ENCODE peak calls at places on chromosome 5, in nine cellular contexts. S, R, B, E, L, M, C, Z and P are unnamed samples.
A peak's percentile ranks its signal among the peaks of the same experiment; 100 is the strongest.

GRCh38 chr5:146893991-146894390 is 15.4 kb upstream of the PPP2R2B start:
- DNase-seq in S (no peak), R (no peak), B (no peak), E (no peak), L (no peak), M (no peak), C (no peak), Z (no peak), P (no peak)

GRCh38 chr5:891837-892389 is 688 bp downstream of the BRD9 start:
- DNase-seq in S (no peak), R (peak; percentile 68), B (no peak), E (no peak), L (no peak), M (no peak), C (peak; percentile 38), Z (no peak), P (peak; percentile 38)

GRCh38 chr5:139961435-139962157 is 81.5 kb downstream of the NRG2 start:
- DNase-seq in S (no peak), R (no peak), B (no peak), E (no peak), L (no peak), M (no peak), C (no peak), Z (no peak), P (no peak)

GRCh38 chr5:178590924-178591423 is 781 bp upstream of the COL23A1 start:
- DNase-seq in S (no peak), R (no peak), B (no peak), E (no peak), L (no peak), M (no peak), C (no peak), Z (no peak), P (no peak)

GRCh38 chr5:113776832-113777525 is 263.5 kb downstream of the YTHDC2 start:
- DNase-seq in S (no peak), R (no peak), B (peak; percentile 44), E (no peak), L (no peak), M (no peak), C (no peak), Z (peak; percentile 7), P (no peak)

GRCh38 chr5:103829585-103829984 is 267.0 kb upstream of the NUDT12 start:
- DNase-seq in S (no peak), R (no peak), B (no peak), E (no peak), L (no peak), M (no peak), C (no peak), Z (no peak), P (no peak)

GRCh38 chr5:40093550-40093949 is 586.2 kb upstream of the PTGER4 start:
- DNase-seq in S (no peak), R (no peak), B (no peak), E (no peak), L (no peak), M (no peak), C (no peak), Z (no peak), P (no peak)

GRCh38 chr5:148968311-148968710 is 94.6 kb downstream of the SH3TC2 start:
- DNase-seq in S (no peak), R (no peak), B (no peak), E (no peak), L (no peak), M (no peak), C (no peak), Z (no peak), P (no peak)

GRCh38 chr5:69368458-69369368 is 607 bp downstream of the AK6 start:
- DNase-seq in S (no peak), R (peak; percentile 56), B (no peak), E (no peak), L (no peak), M (peak; percentile 15), C (peak; percentile 43), Z (peak; percentile 54), P (peak; percentile 55)

GRCh38 chr5:169637085-169637855 is at the start of gene DOCK2:
- DNase-seq in S (no peak), R (no peak), B (peak; percentile 58), E (peak; percentile 59), L (peak; percentile 83), M (no peak), C (no peak), Z (no peak), P (no peak)

GRCh38 chr5:120413706-120414105 is 50.4 kb upstream of the PRR16 start:
- DNase-seq in S (no peak), R (peak; percentile 78), B (no peak), E (no peak), L (no peak), M (no peak), C (no peak), Z (peak; percentile 96), P (no peak)

GRCh38 chr5:41856644-41857491 is 13.4 kb downstream of the OXCT1 start:
- DNase-seq in S (no peak), R (peak; percentile 38), B (no peak), E (peak; percentile 23), L (no peak), M (peak; percentile 66), C (peak; percentile 88), Z (peak; percentile 16), P (peak; percentile 72)

GRCh38 chr5:124602925-124603650 is 143.4 kb downstream of the ZNF608 start:
- DNase-seq in S (no peak), R (no peak), B (no peak), E (no peak), L (no peak), M (no peak), C (no peak), Z (no peak), P (no peak)

GRCh38 chr5:32506251-32506661 is 61.7 kb upstream of the ZFR start:
- DNase-seq in S (no peak), R (no peak), B (no peak), E (no peak), L (no peak), M (no peak), C (no peak), Z (no peak), P (no peak)

GRCh38 chr5:1256776-1257175 is 31.6 kb downstream of the SLC6A18 start:
- DNase-seq in S (no peak), R (no peak), B (no peak), E (no peak), L (no peak), M (no peak), C (no peak), Z (no peak), P (no peak)

GRCh38 chr5:142636093-142636492 is 49.8 kb downstream of the FGF1 start:
- DNase-seq in S (no peak), R (no peak), B (no peak), E (no peak), L (no peak), M (no peak), C (no peak), Z (no peak), P (no peak)

GRCh38 chr5:135307143-135307903 is 91.7 kb downstream of the MACROH2A1 start:
- DNase-seq in S (no peak), R (no peak), B (no peak), E (no peak), L (no peak), M (no peak), C (peak; percentile 9), Z (no peak), P (no peak)
- H3K4me3 ChIP-seq in S (no peak overlapping the region), R (no peak overlapping the region), B (no peak overlapping the region), E (no peak overlapping the region), L (no peak overlapping the region), M (no peak overlapping the region), C (no peak overlapping the region), Z (no peak overlapping the region), P (no peak overlapping the region)

GRCh38 chr5:43635374-43635773 is 32.4 kb downstream of the NNT start:
- DNase-seq in S (no peak), R (no peak), B (no peak), E (no peak), L (no peak), M (peak; percentile 12), C (no peak), Z (peak; percentile 30), P (no peak)
- H3K36me3 ChIP-seq in S (no peaks in the 10 kb centered on the region), R (peaks cover 60% of the 10 kb centered on the region), B (no peaks in the 10 kb centered on the region), E (peaks cover 6% of the 10 kb centered on the region), L (peaks cover 8% of the 10 kb centered on the region), M (no peaks in the 10 kb centered on the region), C (no peaks in the 10 kb centered on the region), Z (peaks cover 3% of the 10 kb centered on the region), P (no peaks in the 10 kb centered on the region)

DNA sequence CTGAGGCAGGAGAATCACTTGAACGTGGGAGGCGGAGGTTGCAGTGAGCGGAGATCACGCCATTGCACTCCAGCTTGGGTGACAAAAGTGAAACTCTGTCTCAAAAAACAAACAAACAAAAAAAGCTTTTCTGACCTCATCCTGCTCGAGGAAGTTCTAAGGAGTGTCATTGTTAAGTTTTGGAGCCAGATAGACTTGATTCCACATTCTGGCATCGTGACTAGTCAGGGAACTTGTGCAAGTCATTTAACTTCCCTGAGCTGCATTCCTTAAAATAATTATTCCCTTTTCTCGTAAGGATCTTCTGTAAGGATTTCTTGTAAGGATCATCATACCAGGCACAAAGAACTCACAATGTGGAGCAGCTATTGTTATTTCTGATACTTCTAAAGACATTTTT is 26.3 kb downstream of the SNX24 start:
- DNase-seq in S (no peak), R (peak; percentile 45), B (no peak), E (no peak), L (no peak), M (no peak), C (no peak), Z (no peak), P (no peak)
- H3K4me3 ChIP-seq in S (no peak overlapping the region), R (no peak overlapping the region), B (no peak overlapping the region), E (no peak overlapping the region), L (no peak overlapping the region), M (no peak overlapping the region), C (no peak overlapping the region), Z (no peak overlapping the region), P (no peak overlapping the region)

DNA sequence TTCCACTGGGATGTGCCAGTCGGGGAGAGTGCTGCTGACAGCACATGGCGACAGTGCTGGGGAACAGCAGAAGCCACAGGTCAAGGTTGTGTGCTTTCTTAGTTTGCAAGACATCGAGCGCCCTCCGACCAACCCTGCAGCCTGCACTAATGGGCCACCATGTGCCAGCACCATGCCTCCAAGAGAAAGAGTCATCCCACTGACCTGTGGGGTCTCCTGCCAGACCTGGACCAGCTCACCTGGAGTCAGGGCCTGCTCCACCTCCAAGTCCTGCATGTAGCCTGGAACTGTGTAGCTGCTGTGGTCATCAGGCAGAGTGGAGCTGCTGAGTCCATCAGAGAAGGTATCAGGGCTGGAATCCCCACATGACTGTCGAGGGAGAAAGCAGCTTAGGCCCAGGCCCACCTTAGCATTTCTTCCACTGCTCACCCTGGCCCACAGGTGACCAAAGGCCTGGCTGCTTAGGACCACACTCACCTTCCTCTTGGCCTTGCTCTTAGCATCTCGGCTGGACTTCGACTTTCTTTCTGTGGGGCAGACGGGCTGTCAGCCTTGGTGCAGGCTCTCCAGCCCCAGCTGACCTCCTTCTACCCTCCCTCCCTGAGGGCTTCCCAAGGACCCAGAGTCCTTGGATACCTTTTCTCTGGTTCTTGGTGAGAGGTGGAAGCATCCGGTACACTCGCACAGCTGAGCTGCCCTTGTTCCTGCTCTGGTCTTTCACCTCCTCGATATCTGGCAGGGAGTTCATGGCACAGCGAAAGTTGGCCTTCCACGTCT is 4.1 kb downstream of the IRF1 start:
- DNase-seq in S (no peak), R (no peak), B (peak; percentile 24), E (no peak), L (peak; percentile 32), M (no peak), C (no peak), Z (no peak), P (peak; percentile 26)
- H3K36me3 ChIP-seq in S (no peaks in the 10 kb centered on the region), R (peaks cover 86% of the 10 kb centered on the region), B (peaks cover 55% of the 10 kb centered on the region), E (peaks cover 69% of the 10 kb centered on the region), L (peaks cover 46% of the 10 kb centered on the region), M (peaks cover 70% of the 10 kb centered on the region), C (no peaks in the 10 kb centered on the region), Z (peaks cover 27% of the 10 kb centered on the region), P (peaks cover 1% of the 10 kb centered on the region)